ENCODE peak calls at places on chromosomes 11 and 22, in nine cellular contexts. B, L, Z, A, C, W, U, N and I are unnamed samples.

GRCh38 chr22:24706050-24706449 is 68.5 kb downstream of the PIWIL3 start:
- DNase-seq in Z (no peak), C (no peak), L (no peak), B (no peak), U (no peak), N (no peak), W (no peak), A (no peak), I (no peak)

GRCh38 chr11:71441251-71441650 is 6.9 kb downstream of the DHCR7 start:
- DNase-seq in C (no peak), L (no peak), N (no peak), U (no peak), B (no peak), W (no peak), Z (no peak), A (no peak), I (no peak)

GRCh38 chr11:93054881-93055280 is 85.4 kb downstream of the MTNR1B start:
- DNase-seq in Z (peak), B (peak), C (no peak), A (no peak), N (peak), L (peak), W (no peak), U (no peak), I (no peak)

GRCh38 chr11:130999992-131000770 is 83.9 kb upstream of the SNX19 start:
- DNase-seq in W (no peak), B (no peak), N (peak), U (no peak), C (no peak), Z (peak), L (peak), A (no peak), I (no peak)

GRCh38 chr11:46574656-46575055 is 19.2 kb downstream of the AMBRA1 start:
- DNase-seq in U (no peak), A (no peak), L (no peak), W (no peak), B (no peak), C (no peak), Z (no peak), N (no peak), I (no peak)

GRCh38 chr11:45662665-45663485 is 2.5 kb downstream of the CHST1 start:
- DNase-seq in B (peak), Z (peak), L (peak), W (no peak), U (no peak), A (no peak), N (no peak), C (peak), I (no peak)

GRCh38 chr11:76181371-76181770 is 24.9 kb downstream of the WNT11 start:
- DNase-seq in C (no peak), L (no peak), Z (no peak), W (no peak), N (no peak), U (no peak), A (no peak), B (no peak), I (no peak)

GRCh38 chr11:8839306-8839956 is 71.6 kb upstream of the AKIP1 start:
- DNase-seq in L (no peak), W (no peak), N (no peak), U (no peak), A (no peak), Z (no peak), B (no peak), C (no peak), I (no peak)

GRCh38 chr22:21623402-21623970 is 6.3 kb downstream of the YDJC start:
- DNase-seq in A (no peak), Z (no peak), U (no peak), N (no peak), L (no peak), W (no peak), B (no peak), C (no peak), I (no peak)

GRCh38 chr11:31786996-31787685 is 24.0 kb downstream of the PAX6 start:
- DNase-seq in N (no peak), Z (no peak), L (no peak), U (no peak), A (no peak), C (no peak), B (no peak), W (no peak), I (no peak)

GRCh38 chr11:134607963-134608750 is 196.1 kb upstream of the B3GAT1 start:
- DNase-seq in Z (no peak), C (no peak), B (no peak), W (no peak), A (no peak), U (peak), L (no peak), N (no peak), I (no peak)

GRCh38 chr11:71940561-71941219 is 11.8 kb downstream of the RNF121 start:
- DNase-seq in Z (no peak), W (no peak), U (no peak), B (no peak), N (no peak), L (no peak), A (no peak), C (no peak), I (no peak)

GRCh38 chr11:17750013-17750816 is 15.6 kb downstream of the KCNC1 start:
- DNase-seq in L (no peak), N (no peak), Z (no peak), A (no peak), U (no peak), C (peak), W (no peak), B (no peak), I (no peak)

GRCh38 chr11:116893437-116893836 is 56.0 kb upstream of the APOA1 start:
- DNase-seq in C (no peak), L (no peak), U (no peak), N (no peak), Z (no peak), B (no peak), W (no peak), A (no peak), I (no peak)

GRCh38 chr11:76667271-76667818 is 3.2 kb downstream of the LRRC32 start:
- DNase-seq in Z (no peak), B (peak), W (peak), A (peak), C (peak), L (no peak), U (no peak), N (no peak), I (peak)

GRCh38 chr11:6326303-6326702 is 6.0 kb upstream of the CAVIN3 start:
- DNase-seq in U (no peak), L (no peak), W (no peak), B (no peak), Z (no peak), A (no peak), C (no peak), N (no peak), I (no peak)

GRCh38 chr22:29536411-29536810 is 17.1 kb downstream of the THOC5 start:
- DNase-seq in Z (no peak), U (no peak), L (no peak), N (no peak), A (no peak), B (no peak), W (no peak), C (no peak), I (no peak)

GRCh38 chr11:121841487-121842167 is 274.4 kb downstream of the BLID start:
- DNase-seq in C (no peak), W (no peak), A (no peak), U (no peak), Z (peak), L (no peak), B (no peak), N (no peak), I (no peak)

GRCh38 chr11:47889714-47890441 is 41.7 kb upstream of the NUP160 start:
- DNase-seq in A (no peak), B (no peak), N (no peak), W (no peak), C (no peak), L (no peak), U (no peak), Z (no peak), I (no peak)

GRCh38 chr11:115129771-115130306 is 374.4 kb downstream of the CADM1 start:
- DNase-seq in C (peak), U (no peak), Z (no peak), A (no peak), W (no peak), N (no peak), L (no peak), B (no peak), I (no peak)

GRCh38 chr11:73312806-73313403 is 4.8 kb downstream of the ARHGEF17 start:
- DNase-seq in N (no peak), Z (peak), A (peak), C (no peak), L (no peak), W (no peak), B (no peak), U (no peak), I (no peak)

DNA sequence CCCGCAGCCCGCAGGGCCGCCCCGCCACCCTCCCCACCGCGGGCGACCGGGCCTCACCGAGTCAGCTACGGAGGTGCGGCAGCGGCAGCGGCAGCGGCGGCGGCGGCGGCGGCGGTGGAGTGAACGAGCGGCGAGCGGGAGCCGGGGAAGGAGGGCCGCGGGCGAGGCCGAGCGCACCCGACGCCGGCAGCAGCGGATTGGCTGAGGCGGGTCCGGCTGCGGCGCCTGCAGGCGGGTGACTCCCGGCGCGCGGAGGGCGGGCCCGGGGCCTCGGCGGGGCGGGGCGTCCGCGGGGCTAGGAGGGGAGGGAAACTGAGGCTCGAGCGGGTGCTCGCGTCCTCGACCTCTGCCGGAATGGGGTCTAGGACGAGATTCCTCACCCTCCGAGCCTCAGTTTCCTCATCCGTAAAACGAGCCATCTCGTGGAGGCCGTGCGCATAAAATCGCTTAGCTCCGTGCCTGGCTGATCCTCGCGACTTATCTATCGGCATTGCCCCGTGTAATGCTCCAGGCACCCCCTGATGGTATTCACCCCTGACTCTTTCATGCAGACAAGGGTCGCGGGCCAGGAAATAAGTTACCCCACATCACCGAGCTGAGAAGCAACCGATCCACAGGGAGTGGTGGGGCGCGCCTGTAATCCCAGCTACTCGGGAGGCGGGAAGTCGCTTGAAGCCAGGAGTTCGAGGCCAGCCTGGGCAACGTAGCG is at the start of gene CPT1A:
- DNase-seq in Z (peak), C (peak), U (peak), A (peak), N (no peak), L (peak), W (peak), B (peak), I (peak)
- TF ChIP-seq POLR2A in Z (no peak), C (peak), U (peak), A (peak), N (no peak), L (peak), W (peak), B (peak), I (no peak)

DNA sequence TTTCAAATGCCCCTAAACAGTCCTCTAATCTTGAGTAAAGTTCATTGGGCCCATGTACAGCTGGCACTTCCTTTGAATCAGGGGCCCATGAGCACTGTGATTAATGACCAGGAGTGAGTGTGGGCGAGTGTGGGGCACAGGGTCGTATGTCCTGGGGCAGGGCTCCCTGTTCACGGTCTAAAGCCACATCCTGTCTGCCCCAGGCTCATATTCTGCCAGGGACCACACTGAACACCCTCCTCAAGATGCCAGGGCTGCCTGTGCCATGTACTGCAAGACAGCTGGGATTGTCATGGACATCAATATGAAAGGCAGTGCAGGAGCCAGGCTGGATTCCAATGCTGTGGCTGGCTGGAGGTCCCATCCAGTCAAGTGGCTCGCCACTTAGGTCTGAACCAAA is 130.5 kb downstream of the KIRREL3 start:
- DNase-seq in N (no peak), C (no peak), B (no peak), A (no peak), L (no peak), W (no peak), Z (no peak), U (no peak), I (no peak)
- TF ChIP-seq POLR2A in N (no peak), C (no peak), B (no peak), A (no peak), L (no peak), W (no peak), Z (no peak), U (no peak), I (no peak)

GRCh38 chr11:65223031-65223430 is 38.7 kb upstream of the POLA2 start:
- DNase-seq in Z (no peak), C (no peak), W (no peak), A (no peak), L (no peak), N (no peak), B (no peak), U (no peak), I (no peak)

GRCh38 chr11:65227879-65228278 is 33.9 kb upstream of the POLA2 start:
- DNase-seq in Z (no peak), C (no peak), B (no peak), W (no peak), L (no peak), U (no peak), A (no peak), N (no peak), I (no peak)

GRCh38 chr11:65225284-65226102 is 36.3 kb upstream of the POLA2 start:
- DNase-seq in A (peak), N (no peak), W (peak), C (peak), B (peak), L (no peak), Z (peak), U (peak), I (peak)

GRCh38 chr11:65224939-65225283 is 36.9 kb upstream of the POLA2 start:
- DNase-seq in A (peak), C (peak), Z (peak), W (peak), L (peak), B (peak), U (no peak), N (peak), I (no peak)

DNA sequence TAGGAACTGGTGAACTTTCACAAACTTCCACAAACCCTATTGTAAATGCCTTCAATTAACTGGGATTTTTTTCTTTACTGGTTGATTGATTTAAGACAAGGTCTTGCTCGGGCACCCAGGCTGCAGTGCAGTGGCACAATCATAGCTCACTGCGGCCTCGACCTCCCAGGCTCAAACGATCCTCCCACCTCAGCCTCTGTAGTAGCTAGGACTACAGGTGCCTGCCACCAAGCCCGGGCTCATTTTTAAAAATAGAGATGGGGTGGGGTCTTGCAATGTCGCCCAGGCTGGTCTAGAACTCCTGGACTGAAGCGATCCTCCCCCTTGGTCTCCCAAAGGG is 35.7 kb upstream of the POLA2 start:
- DNase-seq in B (no peak), U (no peak), Z (no peak), N (no peak), A (no peak), L (no peak), W (no peak), C (no peak), I (no peak)
- TF ChIP-seq POLR2A in B (no peak), U (no peak), Z (no peak), N (no peak), A (no peak), L (no peak), W (no peak), C (no peak), I (no peak)

GRCh38 chr22:31637375-31637937 is 24.6 kb downstream of the PISD start:
- DNase-seq in U (no peak), W (no peak), Z (no peak), C (no peak), N (no peak), B (no peak), L (no peak), A (no peak), I (peak)
- TF ChIP-seq POLR2A in U (no peak), W (no peak), Z (no peak), C (no peak), N (no peak), B (no peak), L (no peak), A (no peak), I (peak)

GRCh38 chr11:113979427-113979826 is 4.5 kb downstream of the HTR3A start:
- DNase-seq in N (no peak), B (no peak), L (no peak), U (no peak), Z (no peak), C (no peak), W (no peak), A (no peak), I (no peak)
- TF ChIP-seq POLR2A in N (no peak), B (no peak), L (no peak), U (no peak), Z (no peak), C (no peak), W (no peak), A (no peak), I (no peak)

GRCh38 chr11:68213555-68214172 is 568 bp upstream of the KMT5B start:
- DNase-seq in U (peak), A (peak), C (peak), B (peak), N (peak), W (peak), L (peak), Z (peak), I (peak)

GRCh38 chr11:68211546-68211945 is 1.6 kb downstream of the KMT5B start:
- DNase-seq in B (peak), W (no peak), A (no peak), L (no peak), U (peak), Z (no peak), C (no peak), N (no peak), I (no peak)

GRCh38 chr11:68213135-68213515 is at the start of gene KMT5B:
- DNase-seq in A (peak), B (peak), N (peak), C (peak), Z (peak), U (no peak), L (no peak), W (peak), I (no peak)

GRCh38 chr11:68214173-68215086 is 1.3 kb upstream of the KMT5B start:
- DNase-seq in Z (no peak), A (peak), W (peak), C (peak), N (no peak), B (peak), U (no peak), L (no peak), I (no peak)

DNA sequence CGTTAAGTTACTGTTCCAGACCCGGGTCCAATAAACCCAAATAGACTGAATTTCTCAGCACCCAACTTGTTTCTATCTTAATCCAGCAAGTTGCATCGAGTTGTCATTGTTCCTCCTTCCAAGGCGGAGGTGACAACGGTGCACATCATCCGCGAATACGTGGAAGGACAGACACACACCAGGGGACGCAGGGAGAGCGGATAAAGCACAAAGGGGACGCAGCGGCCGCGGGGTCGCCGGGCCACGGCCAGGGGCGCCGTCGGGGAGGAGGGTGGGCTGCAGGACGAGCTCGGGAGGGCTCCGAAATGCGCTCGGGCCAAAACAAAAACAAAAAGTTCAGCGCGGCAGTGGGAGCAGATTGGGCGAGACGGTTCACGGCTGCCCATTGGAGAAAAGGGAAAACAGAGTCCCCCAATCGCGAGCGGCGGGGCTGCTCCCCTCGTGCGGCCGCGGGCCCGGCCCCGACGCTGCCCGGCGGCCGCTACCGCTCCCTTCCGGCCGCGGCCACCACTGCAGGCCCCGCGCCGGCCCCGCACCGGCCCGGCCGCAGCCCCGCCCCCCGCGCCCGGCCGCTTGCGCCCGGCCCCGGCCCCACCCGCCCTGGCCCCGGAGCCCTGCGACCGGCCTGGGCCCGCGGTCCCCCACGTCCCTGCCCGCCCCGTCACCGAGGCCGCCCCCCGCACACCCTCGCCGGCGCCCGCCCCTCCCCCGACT is 518 bp downstream of the KMT5B start:
- DNase-seq in U (peak), Z (peak), B (peak), W (peak), N (peak), L (peak), A (peak), C (peak), I (peak)
- TF ChIP-seq POLR2A in U (peak), Z (no peak), B (peak), W (no peak), N (no peak), L (peak), A (peak), C (peak), I (no peak)

DNA sequence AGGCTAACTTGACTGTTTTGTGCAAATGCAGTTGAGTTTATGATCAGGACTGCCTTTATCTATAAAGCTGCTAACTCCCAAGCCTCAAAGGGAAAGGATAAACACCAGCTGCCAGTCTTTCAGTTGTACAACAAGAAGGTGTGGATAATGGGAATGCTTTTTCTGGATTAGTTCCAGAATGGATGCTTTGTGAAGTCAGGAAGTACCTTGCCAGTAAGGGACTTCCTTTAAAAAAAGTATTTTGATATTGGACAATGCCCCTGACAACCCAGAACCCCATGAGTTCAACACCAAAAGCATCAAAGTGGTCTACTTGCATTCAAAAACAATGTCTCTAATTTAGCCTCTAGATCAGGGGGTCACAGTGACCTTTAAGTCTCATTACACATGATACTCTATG is 32.0 kb downstream of the OR5A2 start:
- DNase-seq in L (no peak), A (no peak), W (no peak), Z (no peak), B (no peak), U (no peak), C (no peak), N (no peak), I (no peak)
- TF ChIP-seq POLR2A in L (no peak), A (no peak), W (no peak), Z (no peak), B (no peak), U (no peak), C (no peak), N (no peak), I (no peak)

GRCh38 chr11:67354314-67355022 is 1.1 kb upstream of the POLD4 start:
- DNase-seq in Z (peak), C (peak), U (no peak), B (peak), N (peak), L (peak), A (peak), W (peak), I (no peak)

GRCh38 chr11:67351275-67352005 is 1.9 kb downstream of the POLD4 start:
- DNase-seq in W (no peak), Z (peak), C (peak), U (peak), A (peak), B (peak), L (peak), N (peak), I (no peak)

GRCh38 chr11:67355023-67355793 is 1.9 kb upstream of the POLD4 start:
- DNase-seq in N (no peak), U (no peak), B (no peak), L (peak), C (peak), A (no peak), W (peak), Z (no peak), I (no peak)

GRCh38 chr11:67352546-67353316 is 615 bp downstream of the POLD4 start:
- DNase-seq in Z (no peak), B (no peak), U (peak), A (peak), N (no peak), W (peak), L (no peak), C (peak), I (no peak)

GRCh38 chr11:67353317-67354313 is at the start of gene POLD4:
- DNase-seq in C (peak), A (peak), W (peak), U (peak), B (peak), N (no peak), L (peak), Z (peak), I (peak)
- TF ChIP-seq POLR2A in C (peak), A (peak), W (peak), U (peak), B (peak), N (peak), L (peak), Z (peak), I (peak)